ENCODE peak calls at places on chromosome 10, in five cellular contexts. One of them, this sample, is unnamed.

GRCh38 chr10:82866424-82867020 is 991.5 kb downstream of the NRG3 start:
- DNase-seq in AG09309: peak; percentile 35
- DNase-seq in choroid plexus epithelial cell: peak; percentile 15
- DNase-seq in left lung: no peak
- DNase-seq in fibroblast of pulmonary artery: peak; percentile 76
- DNase-seq in this sample: no peak

GRCh38 chr10:116099031-116099430 is 174.0 kb downstream of the GFRA1 start:
- DNase-seq in AG09309: peak; percentile 10
- DNase-seq in choroid plexus epithelial cell: no peak
- DNase-seq in left lung: no peak
- DNase-seq in fibroblast of pulmonary artery: no peak
- DNase-seq in this sample: no peak

GRCh38 chr10:97127960-97128850 is 57.6 kb downstream of the SLIT1 start:
- DNase-seq in AG09309: no peak
- DNase-seq in choroid plexus epithelial cell: peak; percentile 3
- DNase-seq in left lung: no peak
- DNase-seq in fibroblast of pulmonary artery: no peak
- DNase-seq in this sample: no peak

GRCh38 chr10:75984067-75984466 is 552.6 kb downstream of the LRMDA start:
- DNase-seq in AG09309: no peak
- DNase-seq in choroid plexus epithelial cell: no peak
- DNase-seq in left lung: no peak
- DNase-seq in fibroblast of pulmonary artery: no peak
- DNase-seq in this sample: no peak

GRCh38 chr10:111493024-111493625 is 416.3 kb downstream of the ADRA2A start:
- DNase-seq in AG09309: no peak
- DNase-seq in choroid plexus epithelial cell: no peak
- DNase-seq in left lung: no peak
- DNase-seq in fibroblast of pulmonary artery: no peak
- DNase-seq in this sample: no peak

GRCh38 chr10:1294748-1295147 is 238.6 kb downstream of the WDR37 start:
- DNase-seq in AG09309: no peak
- DNase-seq in choroid plexus epithelial cell: no peak
- DNase-seq in left lung: no peak
- DNase-seq in fibroblast of pulmonary artery: no peak
- DNase-seq in this sample: no peak

GRCh38 chr10:5904227-5904626 is 14.2 kb downstream of the FBH1 start:
- DNase-seq in AG09309: no peak
- DNase-seq in choroid plexus epithelial cell: no peak
- DNase-seq in left lung: no peak
- DNase-seq in fibroblast of pulmonary artery: no peak
- DNase-seq in this sample: no peak

GRCh38 chr10:132395704-132396494 is 1.1 kb upstream of the PWWP2B start:
- DNase-seq in AG09309: no peak
- DNase-seq in choroid plexus epithelial cell: peak; percentile 41
- DNase-seq in left lung: peak; percentile 93
- DNase-seq in fibroblast of pulmonary artery: peak; percentile 24
- DNase-seq in this sample: no peak

GRCh38 chr10:84156768-84157167 is 16.8 kb upstream of the GPR15LG start:
- DNase-seq in AG09309: no peak
- DNase-seq in choroid plexus epithelial cell: no peak
- DNase-seq in left lung: no peak
- DNase-seq in fibroblast of pulmonary artery: peak; percentile 10
- DNase-seq in this sample: no peak

GRCh38 chr10:121851791-121852190 is 76.0 kb downstream of the ATE1 start:
- DNase-seq in AG09309: no peak
- DNase-seq in choroid plexus epithelial cell: no peak
- DNase-seq in left lung: no peak
- DNase-seq in fibroblast of pulmonary artery: no peak
- DNase-seq in this sample: no peak

GRCh38 chr10:75788394-75789205 is 357.2 kb downstream of the LRMDA start:
- DNase-seq in AG09309: no peak
- DNase-seq in choroid plexus epithelial cell: peak; percentile 36
- DNase-seq in left lung: no peak
- DNase-seq in fibroblast of pulmonary artery: peak; percentile 76
- DNase-seq in this sample: peak; percentile 70

GRCh38 chr10:72511414-72511813 is 114.5 kb downstream of the MICU1 start:
- DNase-seq in AG09309: no peak
- DNase-seq in choroid plexus epithelial cell: no peak
- DNase-seq in left lung: no peak
- DNase-seq in fibroblast of pulmonary artery: peak; percentile 4
- DNase-seq in this sample: no peak

GRCh38 chr10:117511601-117512390 is 30.8 kb upstream of the EMX2 start:
- DNase-seq in AG09309: no peak
- DNase-seq in choroid plexus epithelial cell: no peak
- DNase-seq in left lung: no peak
- DNase-seq in fibroblast of pulmonary artery: no peak
- DNase-seq in this sample: no peak

GRCh38 chr10:73586583-73586984 is 4.6 kb downstream of the USP54 start:
- DNase-seq in AG09309: peak; percentile 82
- DNase-seq in choroid plexus epithelial cell: peak; percentile 88
- DNase-seq in left lung: no peak
- DNase-seq in fibroblast of pulmonary artery: peak; percentile 83
- DNase-seq in this sample: peak; percentile 99

GRCh38 chr10:107022600-107023354 is 141.7 kb downstream of the SORCS1 start:
- DNase-seq in AG09309: no peak
- DNase-seq in choroid plexus epithelial cell: no peak
- DNase-seq in left lung: no peak
- DNase-seq in fibroblast of pulmonary artery: no peak
- DNase-seq in this sample: no peak

GRCh38 chr10:13882112-13882711 is 295.4 kb downstream of the PRPF18 start:
- DNase-seq in AG09309: peak; percentile 71
- DNase-seq in choroid plexus epithelial cell: peak; percentile 88
- DNase-seq in left lung: no peak
- DNase-seq in fibroblast of pulmonary artery: peak; percentile 96
- DNase-seq in this sample: no peak

GRCh38 chr10:80199828-80200227 is 5.5 kb downstream of the ANXA11 start:
- DNase-seq in AG09309: peak; percentile 63
- DNase-seq in choroid plexus epithelial cell: peak; percentile 91
- DNase-seq in left lung: no peak
- DNase-seq in fibroblast of pulmonary artery: peak; percentile 97
- DNase-seq in this sample: no peak
- TF ChIP-seq CTCF in AG09309: peak; percentile 20
- TF ChIP-seq CTCF in choroid plexus epithelial cell: peak; percentile 54
- TF ChIP-seq CTCF in left lung: peak; percentile 44
- TF ChIP-seq CTCF in fibroblast of pulmonary artery: peak; percentile 33
- TF ChIP-seq CTCF in this sample: no peak

GRCh38 chr10:21161647-21162046 is 264.5 kb upstream of the NEBL start:
- DNase-seq in AG09309: no peak
- DNase-seq in choroid plexus epithelial cell: no peak
- DNase-seq in left lung: no peak
- DNase-seq in fibroblast of pulmonary artery: no peak
- DNase-seq in this sample: no peak

GRCh38 chr10:21159669-21160068 is 262.6 kb upstream of the NEBL start:
- DNase-seq in AG09309: no peak
- DNase-seq in choroid plexus epithelial cell: no peak
- DNase-seq in left lung: no peak
- DNase-seq in fibroblast of pulmonary artery: no peak
- DNase-seq in this sample: no peak

GRCh38 chr10:21161090-21161625 is 264.0 kb upstream of the NEBL start:
- DNase-seq in AG09309: no peak
- DNase-seq in choroid plexus epithelial cell: no peak
- DNase-seq in left lung: no peak
- DNase-seq in fibroblast of pulmonary artery: no peak
- DNase-seq in this sample: no peak

GRCh38 chr10:21158301-21158700 is 261.2 kb upstream of the NEBL start:
- DNase-seq in AG09309: no peak
- DNase-seq in choroid plexus epithelial cell: no peak
- DNase-seq in left lung: no peak
- DNase-seq in fibroblast of pulmonary artery: no peak
- DNase-seq in this sample: no peak

GRCh38 chr10:21160116-21160515 is 263.0 kb upstream of the NEBL start:
- DNase-seq in AG09309: no peak
- DNase-seq in choroid plexus epithelial cell: no peak
- DNase-seq in left lung: no peak
- DNase-seq in fibroblast of pulmonary artery: no peak
- DNase-seq in this sample: no peak
- H3K4me3 ChIP-seq in AG09309: no peak overlapping the region
- H3K4me3 ChIP-seq in choroid plexus epithelial cell: no peak overlapping the region
- H3K4me3 ChIP-seq in left lung: no peak overlapping the region
- H3K4me3 ChIP-seq in fibroblast of pulmonary artery: no peak overlapping the region
- H3K4me3 ChIP-seq in this sample: no peak overlapping the region

GRCh38 chr10:78382047-78382446 is 348.4 kb downstream of the RPS24 start:
- DNase-seq in AG09309: no peak
- DNase-seq in choroid plexus epithelial cell: no peak
- DNase-seq in left lung: no peak
- DNase-seq in fibroblast of pulmonary artery: no peak
- DNase-seq in this sample: no peak

GRCh38 chr10:78382776-78383175 is 349.1 kb downstream of the RPS24 start:
- DNase-seq in AG09309: no peak
- DNase-seq in choroid plexus epithelial cell: no peak
- DNase-seq in left lung: no peak
- DNase-seq in fibroblast of pulmonary artery: no peak
- DNase-seq in this sample: no peak

GRCh38 chr10:78378192-78378591 is 344.5 kb downstream of the RPS24 start:
- DNase-seq in AG09309: no peak
- DNase-seq in choroid plexus epithelial cell: no peak
- DNase-seq in left lung: no peak
- DNase-seq in fibroblast of pulmonary artery: no peak
- DNase-seq in this sample: no peak

GRCh38 chr10:78383378-78383777 is 349.7 kb downstream of the RPS24 start:
- DNase-seq in AG09309: no peak
- DNase-seq in choroid plexus epithelial cell: no peak
- DNase-seq in left lung: no peak
- DNase-seq in fibroblast of pulmonary artery: no peak
- DNase-seq in this sample: no peak

GRCh38 chr10:78381072-78381471 is 347.4 kb downstream of the RPS24 start:
- DNase-seq in AG09309: no peak
- DNase-seq in choroid plexus epithelial cell: no peak
- DNase-seq in left lung: no peak
- DNase-seq in fibroblast of pulmonary artery: no peak
- DNase-seq in this sample: no peak
- TF ChIP-seq CTCF in AG09309: peak; percentile 25
- TF ChIP-seq CTCF in choroid plexus epithelial cell: peak; percentile 39
- TF ChIP-seq CTCF in left lung: no peak
- TF ChIP-seq CTCF in fibroblast of pulmonary artery: peak; percentile 23
- TF ChIP-seq CTCF in this sample: peak; percentile 16

GRCh38 chr10:80206277-80206655 is 929 bp upstream of the ANXA11 start:
- DNase-seq in AG09309: no peak
- DNase-seq in choroid plexus epithelial cell: no peak
- DNase-seq in left lung: no peak
- DNase-seq in fibroblast of pulmonary artery: no peak
- DNase-seq in this sample: no peak
- H3K4me3 ChIP-seq in AG09309: no peak overlapping the region
- H3K4me3 ChIP-seq in choroid plexus epithelial cell: no peak overlapping the region
- H3K4me3 ChIP-seq in left lung: no peak overlapping the region
- H3K4me3 ChIP-seq in fibroblast of pulmonary artery: no peak overlapping the region
- H3K4me3 ChIP-seq in this sample: no peak overlapping the region

DNA sequence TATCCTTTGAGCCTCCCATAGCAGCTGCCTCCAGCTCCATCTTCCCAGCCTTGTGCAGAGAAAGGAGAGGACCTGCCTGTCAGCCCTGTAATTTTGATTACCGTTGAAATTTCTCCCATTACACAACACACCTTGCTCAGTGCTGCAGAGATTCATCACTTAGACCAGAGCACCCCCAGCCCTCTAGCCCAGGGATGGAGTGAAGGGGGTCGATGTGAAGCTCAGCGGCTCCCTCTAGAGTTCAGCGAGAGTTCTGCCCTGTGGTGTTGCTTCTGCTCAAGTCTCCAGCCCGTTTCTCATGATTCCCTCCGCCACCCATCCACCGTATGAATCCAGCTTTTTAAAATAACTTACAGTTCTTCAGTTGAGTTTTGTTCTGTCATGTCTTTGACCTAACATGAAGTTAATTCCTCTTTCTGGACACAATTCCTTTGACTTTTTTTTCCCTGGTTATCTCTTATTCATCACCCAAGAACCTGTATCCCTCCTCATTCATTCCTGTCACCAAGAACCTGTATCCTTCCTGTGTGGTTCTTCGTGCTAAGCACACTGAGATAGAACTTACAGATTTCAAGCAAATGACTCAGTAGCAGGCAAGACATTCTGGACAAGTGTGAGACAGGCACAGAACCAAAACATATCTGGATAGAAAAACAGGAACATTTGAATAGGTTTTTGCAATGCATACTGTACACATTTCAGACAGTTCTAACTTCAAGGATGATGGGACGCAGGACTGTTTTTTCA is 34.9 kb upstream of the ZNF32 start:
- DNase-seq in AG09309: no peak
- DNase-seq in choroid plexus epithelial cell: no peak
- DNase-seq in left lung: no peak
- DNase-seq in fibroblast of pulmonary artery: peak; percentile 13
- DNase-seq in this sample: no peak
- TF ChIP-seq CTCF in AG09309: peak; percentile 47
- TF ChIP-seq CTCF in choroid plexus epithelial cell: peak; percentile 68
- TF ChIP-seq CTCF in left lung: peak; percentile 23
- TF ChIP-seq CTCF in fibroblast of pulmonary artery: peak; percentile 51
- TF ChIP-seq CTCF in this sample: peak; percentile 34

GRCh38 chr10:31321396-31321941 is 2.5 kb downstream of the ZEB1 start:
- DNase-seq in AG09309: no peak
- DNase-seq in choroid plexus epithelial cell: peak; percentile 48
- DNase-seq in left lung: no peak
- DNase-seq in fibroblast of pulmonary artery: peak; percentile 39
- DNase-seq in this sample: no peak

GRCh38 chr10:31319602-31320178 is 674 bp downstream of the ZEB1 start:
- DNase-seq in AG09309: no peak
- DNase-seq in choroid plexus epithelial cell: peak; percentile 15
- DNase-seq in left lung: peak; percentile 83
- DNase-seq in fibroblast of pulmonary artery: no peak
- DNase-seq in this sample: no peak

GRCh38 chr10:31320179-31320597 is 1.2 kb downstream of the ZEB1 start:
- DNase-seq in AG09309: no peak
- DNase-seq in choroid plexus epithelial cell: no peak
- DNase-seq in left lung: peak; percentile 82
- DNase-seq in fibroblast of pulmonary artery: no peak
- DNase-seq in this sample: no peak

GRCh38 chr10:31320598-31321211 is 1.7 kb downstream of the ZEB1 start:
- DNase-seq in AG09309: no peak
- DNase-seq in choroid plexus epithelial cell: peak; percentile 64
- DNase-seq in left lung: peak; percentile 81
- DNase-seq in fibroblast of pulmonary artery: peak; percentile 68
- DNase-seq in this sample: no peak

GRCh38 chr10:31322647-31323046 is 3.6 kb downstream of the ZEB1 start:
- DNase-seq in AG09309: no peak
- DNase-seq in choroid plexus epithelial cell: peak; percentile 35
- DNase-seq in left lung: no peak
- DNase-seq in fibroblast of pulmonary artery: peak; percentile 20
- DNase-seq in this sample: no peak
- H3K4me3 ChIP-seq in AG09309: no peak overlapping the region
- H3K4me3 ChIP-seq in choroid plexus epithelial cell: no peak overlapping the region
- H3K4me3 ChIP-seq in left lung: no peak overlapping the region
- H3K4me3 ChIP-seq in fibroblast of pulmonary artery: peak overlapping the region; percentile 91
- H3K4me3 ChIP-seq in this sample: no peak overlapping the region

DNA sequence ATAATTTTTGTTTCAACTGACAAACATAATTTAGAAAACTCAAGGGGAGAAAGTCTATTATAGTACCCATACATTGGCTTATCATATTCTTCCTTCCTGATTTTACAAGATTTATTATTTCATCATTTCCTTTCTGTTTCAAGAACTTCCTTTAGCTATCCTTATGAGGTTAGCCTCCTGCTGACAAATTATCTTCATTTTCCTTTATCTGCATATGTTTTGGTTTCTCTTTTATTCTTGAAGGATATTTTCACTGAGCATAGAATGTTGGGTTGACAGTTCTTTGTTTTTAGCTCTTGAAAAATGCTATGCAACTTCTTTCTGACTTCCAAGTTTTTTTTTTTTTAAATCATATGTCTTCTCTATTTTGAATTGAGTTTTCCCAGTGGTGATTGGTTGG is 21.3 kb upstream of the TCERG1L start:
- DNase-seq in AG09309: no peak
- DNase-seq in choroid plexus epithelial cell: no peak
- DNase-seq in left lung: no peak
- DNase-seq in fibroblast of pulmonary artery: no peak
- DNase-seq in this sample: no peak
- TF ChIP-seq CTCF in AG09309: no peak
- TF ChIP-seq CTCF in choroid plexus epithelial cell: no peak
- TF ChIP-seq CTCF in left lung: no peak
- TF ChIP-seq CTCF in fibroblast of pulmonary artery: no peak
- TF ChIP-seq CTCF in this sample: no peak

This sample was measured in LNCaP clone FGC.